ENCODE peak calls at places on chromosomes 2 and 18, in eight cellular contexts. P is lower lobe of right lung, Y is heart left ventricle, G is right cardiac atrium, S is adrenal gland, N is astrocyte of the spinal cord, Z is heart right ventricle, Q is colonic mucosa. K is an unnamed sample.

GRCh38 chr18:77124452-77124922 is 8.1 kb downstream of the MBP start:
- DNase-seq in P (no peak), Y (no peak), G (peak), S (peak), N (peak), Z (no peak), Q (no peak), K (no peak)

GRCh38 chr18:3388323-3388722 is 61.6 kb upstream of the TGIF1 start:
- DNase-seq in P (no peak), Y (no peak), G (no peak), S (no peak), N (no peak), Z (no peak), Q (no peak), K (no peak)

GRCh38 chr2:127984551-127984950 is 43.3 kb downstream of the SAP130 start:
- DNase-seq in P (no peak), Y (no peak), G (no peak), S (no peak), N (no peak), Z (no peak), Q (no peak), K (no peak)

GRCh38 chr18:11579916-11580315 is 29.5 kb upstream of the SLC35G4 start:
- DNase-seq in P (no peak), Y (no peak), G (no peak), S (no peak), N (no peak), Z (no peak), Q (no peak), K (no peak)

GRCh38 chr2:227906991-227907390 is 35.6 kb downstream of the DAW1 start:
- DNase-seq in P (no peak), Y (no peak), G (no peak), S (no peak), N (no peak), Z (no peak), Q (no peak), K (peak)

GRCh38 chr2:2942225-2942624 is 435.4 kb downstream of the EIPR1 start:
- DNase-seq in P (no peak), Y (no peak), G (no peak), S (no peak), N (no peak), Z (no peak), Q (no peak), K (no peak)

GRCh38 chr2:109118321-109118720 is 10.7 kb upstream of the SH3RF3 start:
- DNase-seq in P (no peak), Y (no peak), G (no peak), S (no peak), N (no peak), Z (no peak), Q (no peak), K (no peak)

GRCh38 chr2:122340246-122340645 is 584.8 kb downstream of the TSN start:
- DNase-seq in P (no peak), Y (no peak), G (no peak), S (no peak), N (no peak), Z (no peak), Q (no peak), K (no peak)

GRCh38 chr2:97766567-97766966 is 53.2 kb downstream of the ZAP70 start:
- DNase-seq in P (no peak), Y (peak), G (peak), S (no peak), N (no peak), Z (peak), Q (no peak), K (no peak)

GRCh38 chr2:127713562-127713961 is 12.3 kb downstream of the SFT2D3 start:
- DNase-seq in P (no peak), Y (no peak), G (no peak), S (no peak), N (no peak), Z (no peak), Q (no peak), K (no peak)

GRCh38 chr2:54331095-54331835 is 75.2 kb upstream of the TSPYL6 start:
- DNase-seq in P (no peak), Y (no peak), G (no peak), S (peak), N (no peak), Z (no peak), Q (no peak), K (no peak)

GRCh38 chr2:157785866-157786662 is 90.1 kb downstream of the ACVR1 start:
- DNase-seq in P (no peak), Y (no peak), G (no peak), S (no peak), N (peak), Z (no peak), Q (no peak), K (no peak)

GRCh38 chr18:35091841-35092240 is 50.6 kb downstream of the MAPRE2 start:
- DNase-seq in P (no peak), Y (no peak), G (no peak), S (no peak), N (no peak), Z (no peak), Q (no peak), K (peak)

GRCh38 chr2:45888167-45888566 is 236.7 kb downstream of the PRKCE start:
- DNase-seq in P (no peak), Y (no peak), G (no peak), S (no peak), N (no peak), Z (no peak), Q (no peak), K (no peak)
- H3K4me3 ChIP-seq in P (no peak), Y (no peak), G (no peak), S (no peak), N (no peak), Z (no peak), Q (no peak), K (no peak)

DNA sequence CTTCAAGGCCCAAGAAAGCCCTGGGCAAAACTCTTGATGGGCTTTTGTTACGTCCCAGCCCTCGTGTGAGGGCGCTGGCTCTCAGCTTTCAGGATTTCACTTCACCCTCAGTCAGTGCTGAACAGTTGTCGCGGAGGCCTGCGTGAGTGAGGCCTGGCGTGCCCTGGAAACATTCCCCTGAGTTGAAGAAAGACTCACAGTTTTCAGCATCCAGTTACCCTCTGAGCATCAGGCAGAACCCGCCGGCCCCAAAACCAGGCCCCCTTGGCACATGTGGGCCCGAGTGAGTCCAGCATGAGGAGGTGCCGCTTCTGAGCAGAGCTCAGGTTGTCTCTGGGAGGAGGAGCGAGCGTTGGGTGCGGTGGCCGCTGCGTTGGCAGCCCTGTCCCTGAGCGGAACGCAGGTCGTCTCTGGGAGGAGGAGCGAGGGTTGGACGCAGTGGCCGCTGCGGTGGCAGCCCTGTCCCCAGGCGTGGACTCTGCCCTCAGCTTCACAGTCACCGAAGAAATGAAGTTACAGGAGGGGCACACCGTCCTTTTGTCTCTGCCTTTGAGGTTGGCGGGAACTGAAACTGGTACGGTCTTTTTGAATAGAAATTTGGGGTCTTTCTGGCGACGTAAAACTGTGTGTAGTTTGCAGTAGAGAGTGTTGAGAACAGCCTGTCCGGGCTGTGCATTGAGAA is at the start of gene NEU4:
- DNase-seq in P (no peak), Y (no peak), G (peak), S (peak), N (no peak), Z (no peak), Q (peak), K (no peak)
- H3K4me3 ChIP-seq in P (no peak), Y (no peak), G (no peak), S (no peak), N (no peak), Z (no peak), Q (peak), K (no peak)

GRCh38 chr2:174765576-174765975 is 1.3 kb upstream of the CHRNA1 start:
- DNase-seq in P (no peak), Y (no peak), G (no peak), S (no peak), N (no peak), Z (no peak), Q (no peak), K (no peak)

GRCh38 chr2:174764281-174765063 is at the start of gene CHRNA1:
- DNase-seq in P (no peak), Y (no peak), G (no peak), S (no peak), N (peak), Z (no peak), Q (no peak), K (no peak)

GRCh38 chr2:174762464-174762863 is 1.8 kb downstream of the CHRNA1 start:
- DNase-seq in P (no peak), Y (no peak), G (no peak), S (no peak), N (no peak), Z (no peak), Q (no peak), K (no peak)

GRCh38 chr2:174761837-174762236 is 2.4 kb downstream of the CHRNA1 start:
- DNase-seq in P (no peak), Y (no peak), G (no peak), S (no peak), N (no peak), Z (no peak), Q (no peak), K (no peak)

DNA sequence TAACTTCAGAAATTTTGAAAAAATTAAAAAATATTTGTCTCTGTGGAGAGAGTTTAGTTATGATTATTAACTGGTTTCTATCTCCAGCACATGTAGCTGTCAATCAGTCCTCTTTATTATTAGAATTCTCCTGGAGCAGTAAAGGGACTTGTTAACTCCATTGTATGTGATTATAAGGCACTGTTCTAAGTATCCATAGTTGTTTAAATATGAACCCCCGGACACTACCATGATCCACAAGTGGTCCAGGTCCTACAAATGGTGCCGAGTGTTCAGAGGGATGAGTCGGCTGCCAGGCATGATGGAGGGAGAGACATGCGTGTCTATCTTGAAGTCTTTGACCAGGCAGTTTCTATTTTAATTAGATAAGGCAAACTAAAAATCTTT is 486 bp downstream of the CHRNA1 start:
- DNase-seq in P (no peak), Y (no peak), G (no peak), S (no peak), N (no peak), Z (no peak), Q (no peak), K (no peak)
- H3K4me3 ChIP-seq in P (no peak), Y (no peak), G (no peak), S (no peak), N (no peak), Z (no peak), Q (no peak), K (no peak)

GRCh38 chr2:176097820-176098365 is 1.7 kb upstream of the HOXD12 start:
- DNase-seq in P (no peak), Y (no peak), G (no peak), S (no peak), N (no peak), Z (no peak), Q (no peak), K (no peak)
- H3K4me3 ChIP-seq in P (peak), Y (peak), G (no peak), S (no peak), N (no peak), Z (peak), Q (peak), K (no peak)

GRCh38 chr18:75210274-75211001 is at the start of gene TSHZ1:
- DNase-seq in P (no peak), Y (peak), G (no peak), S (peak), N (peak), Z (peak), Q (peak), K (peak)

GRCh38 chr18:75211002-75211621 is 515 bp downstream of the TSHZ1 start:
- DNase-seq in P (peak), Y (no peak), G (peak), S (no peak), N (peak), Z (no peak), Q (peak), K (peak)

GRCh38 chr18:75213610-75214009 is 3.0 kb downstream of the TSHZ1 start:
- DNase-seq in P (no peak), Y (no peak), G (no peak), S (no peak), N (peak), Z (no peak), Q (no peak), K (peak)

GRCh38 chr18:75212626-75213110 is 2.1 kb downstream of the TSHZ1 start:
- DNase-seq in P (no peak), Y (no peak), G (no peak), S (no peak), N (peak), Z (no peak), Q (peak), K (no peak)

GRCh38 chr18:75211721-75212625 is 1.4 kb downstream of the TSHZ1 start:
- DNase-seq in P (peak), Y (peak), G (peak), S (peak), N (peak), Z (peak), Q (peak), K (peak)
- H3K4me3 ChIP-seq in P (peak), Y (peak), G (peak), S (peak), N (peak), Z (peak), Q (peak), K (peak)

GRCh38 chr2:205020673-205021072 is 475.4 kb downstream of the PARD3B start:
- DNase-seq in P (no peak), Y (no peak), G (no peak), S (no peak), N (no peak), Z (no peak), Q (no peak), K (no peak)

GRCh38 chr2:205030695-205031094 is 485.4 kb downstream of the PARD3B start:
- DNase-seq in P (no peak), Y (no peak), G (no peak), S (no peak), N (peak), Z (no peak), Q (no peak), K (no peak)

GRCh38 chr2:205022751-205023150 is 477.5 kb downstream of the PARD3B start:
- DNase-seq in P (no peak), Y (no peak), G (no peak), S (no peak), N (no peak), Z (no peak), Q (no peak), K (no peak)

GRCh38 chr2:205025580-205026240 is 480.4 kb downstream of the PARD3B start:
- DNase-seq in P (no peak), Y (no peak), G (no peak), S (no peak), N (peak), Z (no peak), Q (no peak), K (no peak)

DNA sequence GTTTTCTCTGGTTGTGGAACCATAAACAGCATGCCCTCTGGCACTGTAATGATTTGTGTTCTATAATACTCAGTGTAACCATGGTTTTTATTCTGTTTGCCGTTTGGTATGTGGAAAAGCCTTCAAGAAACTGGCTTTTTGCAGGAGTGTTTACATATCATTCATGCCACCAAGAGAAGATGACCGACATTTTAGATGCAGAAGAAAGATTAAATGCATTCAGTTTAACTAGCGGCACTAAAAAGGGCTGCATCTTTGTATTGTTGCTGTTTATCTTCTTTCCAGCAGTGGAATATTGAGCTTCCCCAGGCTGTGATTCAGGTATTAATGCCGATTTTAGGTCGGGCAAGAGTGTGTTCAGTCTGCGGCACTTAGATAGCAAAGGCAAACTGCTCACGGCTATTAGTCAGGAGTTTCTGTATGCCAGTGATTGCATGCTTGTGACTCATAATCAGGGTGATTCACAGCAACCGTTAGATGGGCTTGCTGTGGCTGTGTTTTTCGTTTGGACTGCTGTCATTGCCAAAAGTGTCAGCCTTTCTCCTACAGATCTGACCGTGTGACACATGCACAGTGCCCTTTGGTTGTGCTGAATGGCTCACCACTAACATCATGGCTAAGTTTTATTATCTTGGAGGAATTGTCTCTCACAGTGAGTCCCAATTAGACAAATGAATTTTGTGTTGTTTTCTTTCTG is 479.7 kb downstream of the PARD3B start:
- DNase-seq in P (no peak), Y (peak), G (peak), S (peak), N (peak), Z (peak), Q (peak), K (peak)
- H3K4me3 ChIP-seq in P (no peak), Y (peak), G (no peak), S (no peak), N (peak), Z (peak), Q (no peak), K (no peak)

DNA sequence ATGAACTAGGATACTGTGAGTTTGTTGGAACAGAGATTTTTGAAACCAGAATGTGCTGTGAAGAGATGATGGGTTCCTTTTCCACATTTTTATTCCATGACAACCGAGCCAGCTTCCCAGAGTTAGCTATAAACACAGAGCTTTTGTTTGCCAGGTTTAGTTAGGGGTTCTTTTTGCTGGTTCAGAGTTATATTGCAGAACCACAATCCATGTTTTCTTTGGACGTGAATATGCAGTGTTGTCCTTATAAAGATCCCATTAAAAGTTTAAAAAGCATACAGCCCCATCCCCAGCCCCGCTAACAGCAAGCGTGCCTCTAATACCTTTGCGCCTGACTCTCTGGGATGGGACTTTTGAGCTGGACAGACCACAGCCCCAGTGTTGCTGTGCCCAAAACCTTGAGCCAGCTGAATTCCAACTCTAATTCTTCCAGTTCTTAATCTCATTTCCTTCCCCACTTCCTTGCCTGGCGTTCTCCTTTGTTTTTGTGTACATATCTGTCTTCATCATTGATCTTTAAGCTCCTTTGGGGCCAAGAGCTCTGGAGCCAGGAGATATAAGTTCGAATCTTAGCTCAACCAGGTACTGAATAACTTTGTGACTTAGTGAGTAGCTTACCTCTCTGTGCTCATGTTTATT is 72.3 kb downstream of the SPATS2L start:
- DNase-seq in P (no peak), Y (no peak), G (no peak), S (no peak), N (peak), Z (no peak), Q (no peak), K (no peak)
- H3K4me3 ChIP-seq in P (no peak), Y (no peak), G (no peak), S (no peak), N (no peak), Z (no peak), Q (peak), K (no peak)

K was measured in cardiac muscle cell.